ENCODE peak calls at places on chromosome 5, in five cellular contexts. One of them, this sample, is unnamed.

GRCh38 chr5:67315082-67315801 is 118.6 kb upstream of the CD180 start:
- DNase-seq in upper lobe of right lung: no peak
- DNase-seq in brain microvascular endothelial cell: peak
- DNase-seq in body of pancreas: no peak
- DNase-seq in A673: peak
- DNase-seq in this sample: no peak

GRCh38 chr5:151570512-151571269 is 20.4 kb downstream of the FAT2 start:
- DNase-seq in brain microvascular endothelial cell: no peak
- DNase-seq in body of pancreas: no peak
- DNase-seq in upper lobe of right lung: no peak
- DNase-seq in A673: no peak
- DNase-seq in this sample: no peak

GRCh38 chr5:144368556-144368955 is 197.9 kb downstream of the KCTD16 start:
- DNase-seq in upper lobe of right lung: no peak
- DNase-seq in body of pancreas: no peak
- DNase-seq in brain microvascular endothelial cell: no peak
- DNase-seq in A673: peak
- DNase-seq in this sample: no peak

GRCh38 chr5:59360130-59360555 is 533.4 kb downstream of the PDE4D start:
- DNase-seq in brain microvascular endothelial cell: no peak
- DNase-seq in body of pancreas: no peak
- DNase-seq in upper lobe of right lung: no peak
- DNase-seq in A673: no peak
- DNase-seq in this sample: no peak

GRCh38 chr5:117261948-117262606 is 687.5 kb upstream of the SEMA6A start:
- DNase-seq in brain microvascular endothelial cell: no peak
- DNase-seq in upper lobe of right lung: no peak
- DNase-seq in A673: no peak
- DNase-seq in body of pancreas: no peak
- DNase-seq in this sample: no peak

GRCh38 chr5:17396247-17396646 is 101.8 kb upstream of the TAF11L2 start:
- DNase-seq in brain microvascular endothelial cell: no peak
- DNase-seq in body of pancreas: no peak
- DNase-seq in A673: no peak
- DNase-seq in upper lobe of right lung: no peak
- DNase-seq in this sample: no peak

GRCh38 chr5:124596595-124597388 is 149.6 kb downstream of the ZNF608 start:
- DNase-seq in body of pancreas: peak
- DNase-seq in brain microvascular endothelial cell: peak
- DNase-seq in upper lobe of right lung: no peak
- DNase-seq in A673: no peak
- DNase-seq in this sample: peak

GRCh38 chr5:3825888-3826465 is 230.3 kb downstream of the IRX1 start:
- DNase-seq in A673: no peak
- DNase-seq in upper lobe of right lung: no peak
- DNase-seq in body of pancreas: no peak
- DNase-seq in brain microvascular endothelial cell: no peak
- DNase-seq in this sample: no peak

GRCh38 chr5:93592866-93593265 is 9.8 kb downstream of the NR2F1 start:
- DNase-seq in A673: no peak
- DNase-seq in brain microvascular endothelial cell: no peak
- DNase-seq in upper lobe of right lung: no peak
- DNase-seq in body of pancreas: no peak
- DNase-seq in this sample: no peak

GRCh38 chr5:93590511-93590910 is 7.5 kb downstream of the NR2F1 start:
- DNase-seq in brain microvascular endothelial cell: no peak
- DNase-seq in A673: no peak
- DNase-seq in body of pancreas: no peak
- DNase-seq in upper lobe of right lung: no peak
- DNase-seq in this sample: no peak

GRCh38 chr5:93589348-93589662 is 6.3 kb downstream of the NR2F1 start:
- DNase-seq in body of pancreas: no peak
- DNase-seq in A673: no peak
- DNase-seq in brain microvascular endothelial cell: no peak
- DNase-seq in upper lobe of right lung: no peak
- DNase-seq in this sample: no peak

GRCh38 chr5:93589812-93590215 is 6.8 kb downstream of the NR2F1 start:
- DNase-seq in upper lobe of right lung: no peak
- DNase-seq in brain microvascular endothelial cell: no peak
- DNase-seq in A673: no peak
- DNase-seq in body of pancreas: no peak
- DNase-seq in this sample: no peak

GRCh38 chr5:93591323-93591945 is 8.4 kb downstream of the NR2F1 start:
- DNase-seq in upper lobe of right lung: no peak
- DNase-seq in brain microvascular endothelial cell: no peak
- DNase-seq in A673: no peak
- DNase-seq in body of pancreas: no peak
- DNase-seq in this sample: no peak
- H3K4me3 ChIP-seq in upper lobe of right lung: peak
- H3K4me3 ChIP-seq in brain microvascular endothelial cell: peak
- H3K4me3 ChIP-seq in A673: no peak
- H3K4me3 ChIP-seq in body of pancreas: no peak
- H3K4me3 ChIP-seq in this sample: peak

GRCh38 chr5:163185315-163185714 is 252.1 kb upstream of the CCNG1 start:
- DNase-seq in body of pancreas: no peak
- DNase-seq in upper lobe of right lung: no peak
- DNase-seq in brain microvascular endothelial cell: no peak
- DNase-seq in A673: no peak
- DNase-seq in this sample: no peak
- TF ChIP-seq CTCF in body of pancreas: no peak
- TF ChIP-seq CTCF in upper lobe of right lung: no peak
- TF ChIP-seq CTCF in brain microvascular endothelial cell: no peak
- TF ChIP-seq CTCF in A673: no peak
- TF ChIP-seq CTCF in this sample: no peak

GRCh38 chr5:173826921-173827350 is 61.2 kb upstream of the CPEB4 start:
- DNase-seq in A673: no peak
- DNase-seq in body of pancreas: no peak
- DNase-seq in upper lobe of right lung: no peak
- DNase-seq in brain microvascular endothelial cell: no peak
- DNase-seq in this sample: no peak

GRCh38 chr5:173828952-173829351 is 59.2 kb upstream of the CPEB4 start:
- DNase-seq in brain microvascular endothelial cell: no peak
- DNase-seq in A673: no peak
- DNase-seq in body of pancreas: no peak
- DNase-seq in upper lobe of right lung: no peak
- DNase-seq in this sample: no peak

GRCh38 chr5:173823721-173824567 is 64.2 kb upstream of the CPEB4 start:
- DNase-seq in upper lobe of right lung: no peak
- DNase-seq in body of pancreas: peak
- DNase-seq in A673: no peak
- DNase-seq in brain microvascular endothelial cell: peak
- DNase-seq in this sample: peak

GRCh38 chr5:173825215-173825865 is 62.8 kb upstream of the CPEB4 start:
- DNase-seq in body of pancreas: no peak
- DNase-seq in upper lobe of right lung: no peak
- DNase-seq in A673: no peak
- DNase-seq in brain microvascular endothelial cell: peak
- DNase-seq in this sample: no peak

GRCh38 chr5:173826179-173826920 is 61.8 kb upstream of the CPEB4 start:
- DNase-seq in body of pancreas: peak
- DNase-seq in A673: no peak
- DNase-seq in brain microvascular endothelial cell: no peak
- DNase-seq in upper lobe of right lung: no peak
- DNase-seq in this sample: no peak
- H3K4me3 ChIP-seq in body of pancreas: no peak
- H3K4me3 ChIP-seq in A673: no peak
- H3K4me3 ChIP-seq in brain microvascular endothelial cell: no peak
- H3K4me3 ChIP-seq in upper lobe of right lung: no peak
- H3K4me3 ChIP-seq in this sample: no peak

DNA sequence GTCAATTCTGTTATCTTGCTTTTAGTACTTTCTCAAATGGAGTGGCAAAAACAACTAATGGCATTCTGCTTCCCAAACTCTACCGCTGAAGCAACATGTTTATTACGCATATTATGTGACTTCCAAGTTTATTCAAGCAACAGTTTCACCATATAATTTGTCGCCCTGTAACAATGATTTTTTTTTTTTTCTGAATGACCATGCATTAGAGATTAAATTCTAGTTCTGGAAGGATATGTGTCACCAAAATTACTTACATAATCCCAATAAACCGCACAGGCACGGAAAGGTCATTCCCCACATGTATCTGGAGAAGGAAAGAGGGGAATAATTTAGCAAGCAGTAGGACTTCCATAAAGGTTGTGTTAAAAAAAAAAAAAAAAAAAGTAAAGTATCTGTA is 691.8 kb downstream of the DNAH5 start:
- DNase-seq in body of pancreas: no peak
- DNase-seq in upper lobe of right lung: no peak
- DNase-seq in A673: no peak
- DNase-seq in brain microvascular endothelial cell: no peak
- DNase-seq in this sample: no peak
- TF ChIP-seq CTCF in body of pancreas: no peak
- TF ChIP-seq CTCF in upper lobe of right lung: no peak
- TF ChIP-seq CTCF in A673: no peak
- TF ChIP-seq CTCF in brain microvascular endothelial cell: no peak
- TF ChIP-seq CTCF in this sample: no peak

DNA sequence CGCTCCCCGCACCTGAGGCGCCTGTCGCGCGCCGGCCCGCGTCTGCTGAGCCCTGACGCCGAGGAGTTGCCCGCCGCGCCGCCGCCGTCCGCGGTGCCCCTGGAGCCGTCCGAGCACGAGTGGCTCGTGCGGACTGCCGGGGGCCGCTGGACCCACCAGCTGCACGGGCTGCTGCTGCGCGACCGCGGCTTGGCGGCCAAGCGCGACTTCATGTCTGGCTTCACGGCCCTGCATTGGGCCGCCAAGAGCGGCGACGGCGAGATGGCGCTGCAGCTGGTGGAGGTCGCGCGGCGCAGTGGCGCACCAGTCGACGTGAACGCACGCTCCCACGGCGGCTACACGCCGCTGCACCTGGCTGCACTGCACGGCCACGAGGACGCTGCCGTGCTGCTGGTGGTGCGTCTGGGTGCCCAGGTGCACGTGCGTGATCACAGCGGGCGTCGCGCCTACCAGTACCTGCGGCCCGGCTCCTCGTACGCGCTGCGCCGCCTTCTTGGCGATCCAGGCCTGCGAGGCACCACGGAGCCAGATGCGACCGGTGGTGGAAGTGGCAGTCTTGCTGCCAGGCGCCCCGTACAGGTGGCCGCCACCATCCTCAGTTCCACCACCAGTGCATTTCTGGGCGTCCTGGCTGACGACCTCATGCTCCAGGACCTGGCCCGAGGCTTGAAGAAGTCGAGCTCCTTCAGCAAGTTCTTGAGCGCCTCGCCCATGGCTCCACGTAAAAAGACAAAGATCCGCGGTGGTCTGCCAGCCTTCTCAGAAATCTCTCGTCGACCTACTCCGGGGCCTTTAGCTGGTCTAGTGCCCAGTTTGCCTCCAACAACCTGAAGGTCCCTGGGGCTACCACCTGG is 1.6 kb downstream of the SOWAHA start:
- DNase-seq in brain microvascular endothelial cell: no peak
- DNase-seq in body of pancreas: no peak
- DNase-seq in upper lobe of right lung: no peak
- DNase-seq in A673: no peak
- DNase-seq in this sample: no peak
- H3K4me3 ChIP-seq in brain microvascular endothelial cell: no peak
- H3K4me3 ChIP-seq in body of pancreas: no peak
- H3K4me3 ChIP-seq in upper lobe of right lung: peak
- H3K4me3 ChIP-seq in A673: no peak
- H3K4me3 ChIP-seq in this sample: no peak

DNA sequence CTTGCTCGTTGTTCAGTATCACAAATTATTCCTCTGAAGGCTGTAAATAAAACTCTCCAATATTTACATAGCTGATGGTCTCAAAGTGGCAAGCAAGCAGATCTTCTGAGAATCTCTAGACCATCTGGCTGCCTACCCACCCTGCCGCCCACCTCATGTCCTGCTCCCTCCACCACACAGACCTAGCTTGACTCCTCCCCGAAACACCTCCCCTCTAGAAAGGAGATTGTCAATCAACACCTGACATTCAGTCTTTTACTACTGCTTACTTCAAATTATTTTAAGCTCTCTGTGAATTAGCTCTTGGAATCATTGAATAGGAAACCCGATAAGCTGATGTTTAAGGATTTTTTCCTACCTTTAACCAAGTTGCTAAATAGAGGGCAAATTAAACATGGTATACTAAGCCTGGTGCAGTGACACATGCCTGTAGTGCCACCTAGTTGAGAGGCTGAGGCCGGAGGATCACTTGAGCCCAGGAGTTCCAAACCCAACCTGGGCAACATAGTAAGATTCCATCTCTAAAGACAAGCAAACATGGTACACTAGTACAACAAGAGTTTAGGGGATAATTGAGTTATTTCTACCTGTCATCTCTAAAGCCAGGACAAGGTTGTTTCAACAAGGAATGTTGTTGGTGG is 10.9 kb upstream of the SOWAHA start:
- DNase-seq in body of pancreas: no peak
- DNase-seq in brain microvascular endothelial cell: no peak
- DNase-seq in upper lobe of right lung: no peak
- DNase-seq in A673: no peak
- DNase-seq in this sample: no peak
- TF ChIP-seq CTCF in body of pancreas: no peak
- TF ChIP-seq CTCF in brain microvascular endothelial cell: no peak
- TF ChIP-seq CTCF in upper lobe of right lung: no peak
- TF ChIP-seq CTCF in A673: peak
- TF ChIP-seq CTCF in this sample: no peak

GRCh38 chr5:143063175-143063970 is 293.2 kb downstream of the ARHGAP26 start:
- DNase-seq in upper lobe of right lung: no peak
- DNase-seq in brain microvascular endothelial cell: no peak
- DNase-seq in body of pancreas: peak
- DNase-seq in A673: peak
- DNase-seq in this sample: no peak

GRCh38 chr5:143064207-143064606 is 294.0 kb downstream of the ARHGAP26 start:
- DNase-seq in A673: peak
- DNase-seq in brain microvascular endothelial cell: no peak
- DNase-seq in upper lobe of right lung: no peak
- DNase-seq in body of pancreas: no peak
- DNase-seq in this sample: no peak

GRCh38 chr5:143065996-143066522 is 295.9 kb downstream of the ARHGAP26 start:
- DNase-seq in upper lobe of right lung: no peak
- DNase-seq in A673: no peak
- DNase-seq in body of pancreas: no peak
- DNase-seq in brain microvascular endothelial cell: no peak
- DNase-seq in this sample: no peak

GRCh38 chr5:143065185-143065584 is 295.0 kb downstream of the ARHGAP26 start:
- DNase-seq in body of pancreas: peak
- DNase-seq in brain microvascular endothelial cell: peak
- DNase-seq in A673: peak
- DNase-seq in upper lobe of right lung: no peak
- DNase-seq in this sample: peak

DNA sequence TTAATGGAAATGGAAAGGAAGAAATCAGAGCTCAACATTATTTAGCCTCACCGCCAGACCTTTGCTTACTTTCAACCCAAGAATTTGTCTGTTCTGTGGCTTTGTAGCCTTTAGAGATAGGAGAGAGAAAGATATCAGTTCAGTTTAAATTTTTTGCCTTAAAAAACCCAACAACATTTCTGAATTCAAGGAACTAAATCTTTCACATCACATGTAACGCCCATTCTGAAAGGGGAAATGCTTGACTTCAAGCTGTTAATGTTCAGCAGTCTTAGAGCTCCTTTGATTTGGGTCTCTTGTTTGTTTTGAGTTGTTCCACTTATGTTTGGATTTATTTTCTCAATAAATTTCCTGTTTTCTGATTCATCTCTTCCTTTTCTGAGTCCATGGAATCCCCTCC is 294.5 kb downstream of the ARHGAP26 start:
- DNase-seq in brain microvascular endothelial cell: no peak
- DNase-seq in upper lobe of right lung: no peak
- DNase-seq in body of pancreas: no peak
- DNase-seq in A673: peak
- DNase-seq in this sample: no peak
- H3K4me3 ChIP-seq in brain microvascular endothelial cell: no peak
- H3K4me3 ChIP-seq in upper lobe of right lung: no peak
- H3K4me3 ChIP-seq in body of pancreas: no peak
- H3K4me3 ChIP-seq in A673: no peak
- H3K4me3 ChIP-seq in this sample: no peak

GRCh38 chr5:149229298-149229937 is 42.2 kb upstream of the AFAP1L1 start:
- DNase-seq in body of pancreas: no peak
- DNase-seq in A673: no peak
- DNase-seq in brain microvascular endothelial cell: no peak
- DNase-seq in upper lobe of right lung: no peak
- DNase-seq in this sample: no peak
- TF ChIP-seq CTCF in body of pancreas: no peak
- TF ChIP-seq CTCF in A673: no peak
- TF ChIP-seq CTCF in brain microvascular endothelial cell: no peak
- TF ChIP-seq CTCF in upper lobe of right lung: no peak
- TF ChIP-seq CTCF in this sample: no peak